ENCODE peak calls at places on chromosome 6, in eight cellular contexts. One of them, this sample, is unnamed.

GRCh38 chr6:43856005-43856765 is 86.2 kb downstream of the VEGFA start:
- DNase-seq in mammary epithelial cell: peak; percentile 45
- DNase-seq in SK-N-SH: peak; percentile 74
- DNase-seq in neuronal stem cell: no peak
- DNase-seq in fibroblast of lung: peak; percentile 42
- DNase-seq in PC-3: peak; percentile 33
- DNase-seq in H9: peak; percentile 66
- DNase-seq in mesendoderm: peak; percentile 76
- DNase-seq in this sample: peak; percentile 26

GRCh38 chr6:170067923-170068360 is 222.9 kb downstream of the DLL1 start:
- DNase-seq in mammary epithelial cell: no peak
- DNase-seq in SK-N-SH: no peak
- DNase-seq in neuronal stem cell: no peak
- DNase-seq in fibroblast of lung: no peak
- DNase-seq in PC-3: no peak
- DNase-seq in H9: no peak
- DNase-seq in mesendoderm: no peak
- DNase-seq in this sample: no peak

GRCh38 chr6:64776359-64776758 is 930.7 kb downstream of the EYS start:
- DNase-seq in mammary epithelial cell: no peak
- DNase-seq in SK-N-SH: no peak
- DNase-seq in neuronal stem cell: no peak
- DNase-seq in fibroblast of lung: no peak
- DNase-seq in PC-3: no peak
- DNase-seq in H9: no peak
- DNase-seq in mesendoderm: no peak
- DNase-seq in this sample: no peak

GRCh38 chr6:44850367-44850766 is 462.9 kb downstream of the CDC5L start:
- DNase-seq in mammary epithelial cell: no peak
- DNase-seq in SK-N-SH: no peak
- DNase-seq in neuronal stem cell: no peak
- DNase-seq in fibroblast of lung: no peak
- DNase-seq in PC-3: no peak
- DNase-seq in H9: no peak
- DNase-seq in mesendoderm: no peak
- DNase-seq in this sample: no peak

GRCh38 chr6:46407785-46408530 is 83.3 kb downstream of the RCAN2 start:
- DNase-seq in mammary epithelial cell: no peak
- DNase-seq in SK-N-SH: no peak
- DNase-seq in neuronal stem cell: no peak
- DNase-seq in fibroblast of lung: no peak
- DNase-seq in PC-3: no peak
- DNase-seq in H9: no peak
- DNase-seq in mesendoderm: no peak
- DNase-seq in this sample: no peak

GRCh38 chr6:149820506-149820905 is 43.7 kb downstream of the LRP11 start:
- DNase-seq in mammary epithelial cell: no peak
- DNase-seq in SK-N-SH: no peak
- DNase-seq in neuronal stem cell: no peak
- DNase-seq in fibroblast of lung: no peak
- DNase-seq in PC-3: no peak
- DNase-seq in H9: no peak
- DNase-seq in mesendoderm: no peak
- DNase-seq in this sample: no peak

GRCh38 chr6:170172406-170172805 is 118.5 kb downstream of the DLL1 start:
- DNase-seq in mammary epithelial cell: no peak
- DNase-seq in SK-N-SH: no peak
- DNase-seq in neuronal stem cell: no peak
- DNase-seq in fibroblast of lung: no peak
- DNase-seq in PC-3: no peak
- DNase-seq in H9: no peak
- DNase-seq in mesendoderm: no peak
- DNase-seq in this sample: no peak

GRCh38 chr6:17086469-17086868 is 15.4 kb upstream of the STMND1 start:
- DNase-seq in mammary epithelial cell: peak; percentile 59
- DNase-seq in SK-N-SH: peak; percentile 66
- DNase-seq in neuronal stem cell: no peak
- DNase-seq in fibroblast of lung: peak; percentile 67
- DNase-seq in PC-3: peak; percentile 93
- DNase-seq in H9: peak; percentile 45
- DNase-seq in mesendoderm: peak; percentile 68
- DNase-seq in this sample: peak; percentile 81

GRCh38 chr6:105902401-105903031 is 183.6 kb upstream of the PRDM1 start:
- DNase-seq in mammary epithelial cell: no peak
- DNase-seq in SK-N-SH: no peak
- DNase-seq in neuronal stem cell: peak; percentile 33
- DNase-seq in fibroblast of lung: peak; percentile 64
- DNase-seq in PC-3: no peak
- DNase-seq in H9: no peak
- DNase-seq in mesendoderm: no peak
- DNase-seq in this sample: peak; percentile 82

GRCh38 chr6:28941681-28942448 is 18.1 kb upstream of the TRIM27 start:
- DNase-seq in mammary epithelial cell: no peak
- DNase-seq in SK-N-SH: peak; percentile 54
- DNase-seq in neuronal stem cell: no peak
- DNase-seq in fibroblast of lung: no peak
- DNase-seq in PC-3: peak; percentile 92
- DNase-seq in H9: no peak
- DNase-seq in mesendoderm: no peak
- DNase-seq in this sample: peak; percentile 23

GRCh38 chr6:73854998-73855718 is 159.2 kb downstream of the CD109 start:
- DNase-seq in mammary epithelial cell: peak; percentile 41
- DNase-seq in SK-N-SH: peak; percentile 46
- DNase-seq in neuronal stem cell: peak; percentile 33
- DNase-seq in fibroblast of lung: peak; percentile 48
- DNase-seq in PC-3: peak; percentile 76
- DNase-seq in H9: no peak
- DNase-seq in mesendoderm: peak; percentile 54
- DNase-seq in this sample: peak; percentile 77

GRCh38 chr6:14743465-14744211 is 502.2 kb upstream of the JARID2 start:
- DNase-seq in mammary epithelial cell: peak; percentile 99
- DNase-seq in SK-N-SH: no peak
- DNase-seq in neuronal stem cell: no peak
- DNase-seq in fibroblast of lung: peak; percentile 99
- DNase-seq in PC-3: peak; percentile 99
- DNase-seq in H9: no peak
- DNase-seq in mesendoderm: peak; percentile 51
- DNase-seq in this sample: peak; percentile 99

GRCh38 chr6:109922851-109923250 is 55.3 kb upstream of the GPR6 start:
- DNase-seq in mammary epithelial cell: no peak
- DNase-seq in SK-N-SH: no peak
- DNase-seq in neuronal stem cell: no peak
- DNase-seq in fibroblast of lung: no peak
- DNase-seq in PC-3: peak; percentile 39
- DNase-seq in H9: no peak
- DNase-seq in mesendoderm: no peak
- DNase-seq in this sample: no peak

GRCh38 chr6:101728388-101728787 is 334.9 kb downstream of the GRIK2 start:
- DNase-seq in mammary epithelial cell: no peak
- DNase-seq in SK-N-SH: no peak
- DNase-seq in neuronal stem cell: no peak
- DNase-seq in fibroblast of lung: no peak
- DNase-seq in PC-3: no peak
- DNase-seq in H9: no peak
- DNase-seq in mesendoderm: no peak
- DNase-seq in this sample: no peak

GRCh38 chr6:168916576-168917207 is 337.0 kb downstream of the THBS2 start:
- DNase-seq in mammary epithelial cell: no peak
- DNase-seq in SK-N-SH: no peak
- DNase-seq in neuronal stem cell: no peak
- DNase-seq in fibroblast of lung: peak; percentile 47
- DNase-seq in PC-3: no peak
- DNase-seq in H9: no peak
- DNase-seq in mesendoderm: no peak
- DNase-seq in this sample: peak; percentile 48

GRCh38 chr6:5172057-5172683 is 87.0 kb downstream of the PPP1R3G start:
- DNase-seq in mammary epithelial cell: no peak
- DNase-seq in SK-N-SH: no peak
- DNase-seq in neuronal stem cell: no peak
- DNase-seq in fibroblast of lung: no peak
- DNase-seq in PC-3: no peak
- DNase-seq in H9: no peak
- DNase-seq in mesendoderm: no peak
- DNase-seq in this sample: no peak

DNA sequence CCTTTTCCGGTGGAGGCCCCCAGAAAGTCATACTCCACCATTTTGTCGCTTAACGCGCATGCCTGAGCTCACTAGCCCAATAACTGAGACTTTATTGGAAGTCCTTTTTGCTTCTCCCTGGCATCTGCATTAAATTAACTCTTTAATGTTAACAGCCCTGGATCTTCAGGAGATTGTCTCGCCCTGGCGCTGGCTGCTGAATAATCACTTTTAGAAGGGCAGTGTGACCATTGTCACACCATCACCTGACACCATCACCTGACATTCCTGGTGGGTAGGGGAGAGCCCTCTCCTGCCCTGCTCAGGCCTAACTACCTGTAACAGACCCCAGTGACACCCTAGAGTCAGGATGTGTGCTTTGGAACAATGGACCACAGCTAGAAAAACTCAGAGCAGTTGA is 115.5 kb upstream of the SNX9 start:
- DNase-seq in mammary epithelial cell: no peak
- DNase-seq in SK-N-SH: no peak
- DNase-seq in neuronal stem cell: no peak
- DNase-seq in fibroblast of lung: no peak
- DNase-seq in PC-3: no peak
- DNase-seq in H9: no peak
- DNase-seq in mesendoderm: no peak
- DNase-seq in this sample: no peak
- H3K4me2 ChIP-seq in mammary epithelial cell: no peak overlapping the region
- H3K4me2 ChIP-seq in SK-N-SH: no peak overlapping the region
- H3K4me2 ChIP-seq in neuronal stem cell: no peak overlapping the region
- H3K4me2 ChIP-seq in fibroblast of lung: no peak overlapping the region
- H3K4me2 ChIP-seq in PC-3: no peak overlapping the region
- H3K4me2 ChIP-seq in H9: no peak overlapping the region
- H3K4me2 ChIP-seq in mesendoderm: no peak overlapping the region
- H3K4me2 ChIP-seq in this sample: no peak overlapping the region

GRCh38 chr6:84779917-84780316 is 15.5 kb upstream of the TBX18 start:
- DNase-seq in mammary epithelial cell: no peak
- DNase-seq in SK-N-SH: no peak
- DNase-seq in neuronal stem cell: no peak
- DNase-seq in fibroblast of lung: no peak
- DNase-seq in PC-3: no peak
- DNase-seq in H9: no peak
- DNase-seq in mesendoderm: no peak
- DNase-seq in this sample: no peak

GRCh38 chr6:84776392-84776791 is 12.0 kb upstream of the TBX18 start:
- DNase-seq in mammary epithelial cell: no peak
- DNase-seq in SK-N-SH: no peak
- DNase-seq in neuronal stem cell: no peak
- DNase-seq in fibroblast of lung: no peak
- DNase-seq in PC-3: no peak
- DNase-seq in H9: no peak
- DNase-seq in mesendoderm: no peak
- DNase-seq in this sample: no peak

GRCh38 chr6:84779380-84779779 is 15.0 kb upstream of the TBX18 start:
- DNase-seq in mammary epithelial cell: no peak
- DNase-seq in SK-N-SH: no peak
- DNase-seq in neuronal stem cell: no peak
- DNase-seq in fibroblast of lung: no peak
- DNase-seq in PC-3: peak; percentile 6
- DNase-seq in H9: peak; percentile 32
- DNase-seq in mesendoderm: peak; percentile 40
- DNase-seq in this sample: peak; percentile 32

GRCh38 chr6:84774174-84775158 is 10.1 kb upstream of the TBX18 start:
- DNase-seq in mammary epithelial cell: peak; percentile 47
- DNase-seq in SK-N-SH: peak; percentile 79
- DNase-seq in neuronal stem cell: peak; percentile 70
- DNase-seq in fibroblast of lung: no peak
- DNase-seq in PC-3: no peak
- DNase-seq in H9: peak; percentile 88
- DNase-seq in mesendoderm: peak; percentile 79
- DNase-seq in this sample: peak; percentile 85

DNA sequence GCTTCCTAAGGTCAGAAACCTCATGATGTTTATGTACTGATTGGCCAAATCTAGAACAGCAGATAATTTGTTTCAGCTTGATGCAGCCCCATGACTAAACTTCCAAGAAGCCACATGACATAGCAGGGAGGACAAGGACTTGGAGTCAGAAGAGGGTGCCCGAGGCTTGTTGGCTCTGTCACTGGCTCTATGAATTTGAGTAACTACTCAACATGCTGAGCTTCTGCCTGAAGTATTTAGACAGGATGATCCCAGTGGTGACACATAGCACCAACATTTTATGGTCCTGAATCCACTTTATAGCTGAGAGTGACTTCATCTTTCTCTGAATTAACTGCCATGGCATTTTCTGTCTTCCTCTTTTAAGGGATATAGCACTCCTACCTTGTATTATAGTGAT is 13.5 kb upstream of the TBX18 start:
- DNase-seq in mammary epithelial cell: peak; percentile 37
- DNase-seq in SK-N-SH: no peak
- DNase-seq in neuronal stem cell: no peak
- DNase-seq in fibroblast of lung: no peak
- DNase-seq in PC-3: peak; percentile 33
- DNase-seq in H9: no peak
- DNase-seq in mesendoderm: no peak
- DNase-seq in this sample: peak; percentile 92
- H3K27me3 ChIP-seq in mammary epithelial cell: peaks cover 35% of the 10 kb centered on the region
- H3K27me3 ChIP-seq in SK-N-SH: peaks cover 68% of the 10 kb centered on the region
- H3K27me3 ChIP-seq in neuronal stem cell: peaks cover 17% of the 10 kb centered on the region
- H3K27me3 ChIP-seq in fibroblast of lung: peaks cover 30% of the 10 kb centered on the region
- H3K27me3 ChIP-seq in PC-3: peaks cover 38% of the 10 kb centered on the region
- H3K27me3 ChIP-seq in H9: peaks cover 18% of the 10 kb centered on the region
- H3K27me3 ChIP-seq in mesendoderm: peaks cover 12% of the 10 kb centered on the region
- H3K27me3 ChIP-seq in this sample: peaks cover 6% of the 10 kb centered on the region

GRCh38 chr6:53171605-53172467 is 23.2 kb upstream of the GCM1 start:
- DNase-seq in mammary epithelial cell: peak; percentile 58
- DNase-seq in SK-N-SH: peak; percentile 80
- DNase-seq in neuronal stem cell: peak; percentile 76
- DNase-seq in fibroblast of lung: peak; percentile 52
- DNase-seq in PC-3: peak; percentile 89
- DNase-seq in H9: peak; percentile 86
- DNase-seq in mesendoderm: peak; percentile 72
- DNase-seq in this sample: peak; percentile 83
- H3K4me2 ChIP-seq in mammary epithelial cell: no peak overlapping the region
- H3K4me2 ChIP-seq in SK-N-SH: no peak overlapping the region
- H3K4me2 ChIP-seq in neuronal stem cell: no peak overlapping the region
- H3K4me2 ChIP-seq in fibroblast of lung: no peak overlapping the region
- H3K4me2 ChIP-seq in PC-3: no peak overlapping the region
- H3K4me2 ChIP-seq in H9: no peak overlapping the region
- H3K4me2 ChIP-seq in mesendoderm: no peak overlapping the region
- H3K4me2 ChIP-seq in this sample: no peak overlapping the region

DNA sequence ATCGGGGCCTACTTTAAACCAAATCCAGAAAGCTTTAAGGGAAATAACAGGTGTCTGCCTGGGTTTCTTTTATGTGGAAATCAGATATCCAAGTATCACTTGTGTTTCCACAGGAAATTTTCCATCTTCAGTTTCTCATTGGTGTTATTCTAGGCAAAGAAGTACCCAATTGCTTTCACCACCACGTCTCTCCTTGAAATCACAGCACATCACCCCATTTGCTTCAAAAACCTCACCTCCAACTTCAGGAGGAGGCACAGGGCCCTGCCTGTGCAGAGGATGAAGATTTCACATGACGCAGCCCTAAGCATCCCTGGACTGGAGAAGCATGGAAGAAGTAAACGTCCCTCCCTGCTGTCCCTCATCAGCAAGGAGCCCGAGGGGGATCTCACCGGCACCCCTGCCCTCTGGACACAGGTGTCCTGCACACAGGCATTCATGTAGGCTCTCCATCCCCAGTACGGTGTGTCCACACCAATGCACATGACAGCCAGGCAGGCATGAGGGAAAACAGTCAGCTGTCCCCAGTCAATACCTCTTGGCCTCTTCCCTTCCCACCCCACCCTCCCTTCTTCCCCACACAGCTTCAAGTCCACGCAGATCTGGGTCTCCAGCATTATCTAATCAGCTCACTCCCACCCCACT is 182.2 kb downstream of the TBXT start:
- DNase-seq in mammary epithelial cell: no peak
- DNase-seq in SK-N-SH: no peak
- DNase-seq in neuronal stem cell: no peak
- DNase-seq in fibroblast of lung: no peak
- DNase-seq in PC-3: no peak
- DNase-seq in H9: no peak
- DNase-seq in mesendoderm: no peak
- DNase-seq in this sample: no peak
- H3K27me3 ChIP-seq in mammary epithelial cell: no peaks in the 10 kb centered on the region
- H3K27me3 ChIP-seq in SK-N-SH: no peaks in the 10 kb centered on the region
- H3K27me3 ChIP-seq in neuronal stem cell: peaks cover 18% of the 10 kb centered on the region
- H3K27me3 ChIP-seq in fibroblast of lung: peaks cover 22% of the 10 kb centered on the region
- H3K27me3 ChIP-seq in PC-3: peaks cover 38% of the 10 kb centered on the region
- H3K27me3 ChIP-seq in H9: peaks cover 53% of the 10 kb centered on the region
- H3K27me3 ChIP-seq in mesendoderm: peaks cover 45% of the 10 kb centered on the region
- H3K27me3 ChIP-seq in this sample: peaks cover 12% of the 10 kb centered on the region